ENCODE peak calls at places on chromosomes 13 and 19, in seven cellular contexts. Q is AG10803, S is retinal pigment epithelial cell, V is fibroblast of pulmonary artery, T is astrocyte of the spinal cord, R is AG04449, O is WERI-Rb-1. F is an unnamed sample.

GRCh38 chr19:30419581-30420180 is 47.5 kb downstream of the ZNF536 start:
- DNase-seq in Q (peak), S (no peak), V (no peak), T (no peak), R (no peak), O (peak), F (no peak)

GRCh38 chr19:12293771-12294307 is 844 bp downstream of the ZNF44 start:
- DNase-seq in Q (peak), S (peak), V (peak), T (peak), R (no peak), O (peak), F (peak)

GRCh38 chr19:1747285-1748114 is 5.8 kb upstream of the ONECUT3 start:
- DNase-seq in Q (peak), S (peak), V (peak), T (peak), R (peak), O (no peak), F (peak)

GRCh38 chr13:76708138-76708537 is 178.1 kb downstream of the KCTD12 start:
- DNase-seq in Q (peak), S (no peak), V (no peak), T (no peak), R (no peak), O (no peak), F (no peak)

GRCh38 chr19:8576273-8576993 is 809 bp downstream of the MYO1F start:
- DNase-seq in Q (no peak), S (no peak), V (no peak), T (no peak), R (no peak), O (no peak), F (no peak)

GRCh38 chr13:78478183-78478582 is 125.2 kb downstream of the POU4F1 start:
- DNase-seq in Q (no peak), S (no peak), V (no peak), T (no peak), R (no peak), O (peak), F (no peak)

GRCh38 chr13:93900735-93901134 is 578.7 kb downstream of the DCT start:
- DNase-seq in Q (peak), S (no peak), V (peak), T (peak), R (no peak), O (no peak), F (no peak)

GRCh38 chr19:44891016-44891882 is at the start of gene TOMM40:
- DNase-seq in Q (no peak), S (peak), V (peak), T (no peak), R (no peak), O (peak), F (peak)

GRCh38 chr13:43405457-43405856 is 381.3 kb downstream of the ENOX1 start:
- DNase-seq in Q (peak), S (no peak), V (peak), T (peak), R (peak), O (no peak), F (peak)

GRCh38 chr13:109144693-109145437 is 515.5 kb downstream of the MYO16 start:
- DNase-seq in Q (peak), S (no peak), V (peak), T (no peak), R (no peak), O (no peak), F (peak)

GRCh38 chr19:21568816-21569496 is 63.6 kb downstream of the ZNF429 start:
- DNase-seq in Q (peak), S (peak), V (peak), T (peak), R (no peak), O (peak), F (peak)

GRCh38 chr13:23433171-23434153 is at the start of gene SACS:
- DNase-seq in Q (peak), S (no peak), V (peak), T (peak), R (no peak), O (peak), F (peak)

GRCh38 chr13:38848360-38848759 is 142.3 kb downstream of the STOML3 start:
- DNase-seq in Q (no peak), S (no peak), V (no peak), T (no peak), R (no peak), O (no peak), F (no peak)

GRCh38 chr19:32257326-32258073 is 87.9 kb upstream of the ZNF507 start:
- DNase-seq in Q (no peak), S (no peak), V (no peak), T (no peak), R (no peak), O (no peak), F (no peak)

GRCh38 chr13:114032121-114032799 is 58.4 kb upstream of the C13orf46 start:
- DNase-seq in Q (peak), S (peak), V (peak), T (peak), R (no peak), O (no peak), F (peak)

GRCh38 chr19:3895788-3896187 is 15.3 kb downstream of the ATCAY start:
- DNase-seq in Q (no peak), S (no peak), V (no peak), T (no peak), R (no peak), O (no peak), F (no peak)

GRCh38 chr13:20350819-20351218 is 118.7 kb upstream of the GJB6 start:
- DNase-seq in Q (no peak), S (no peak), V (no peak), T (no peak), R (no peak), O (no peak), F (no peak)

GRCh38 chr13:69817333-69817732 is 290.3 kb upstream of the ATXN8OS start:
- DNase-seq in Q (no peak), S (no peak), V (no peak), T (no peak), R (no peak), O (no peak), F (no peak)

GRCh38 chr19:19552811-19553210 is 14.7 kb downstream of the CILP2 start:
- DNase-seq in Q (peak), S (no peak), V (peak), T (no peak), R (no peak), O (peak), F (no peak)

GRCh38 chr13:28575200-28575599 is 80.3 kb upstream of the FLT1 start:
- DNase-seq in Q (no peak), S (no peak), V (no peak), T (no peak), R (no peak), O (no peak), F (no peak)

GRCh38 chr19:32570081-32570785 is 10.8 kb upstream of the PDCD5 start:
- DNase-seq in Q (peak), S (no peak), V (peak), T (peak), R (peak), O (peak), F (peak)

GRCh38 chr13:24851546-24851945 is 87.6 kb downstream of the RNF17 start:
- DNase-seq in Q (peak), S (no peak), V (peak), T (no peak), R (no peak), O (no peak), F (peak)

GRCh38 chr19:46719629-46720515 is 3.0 kb upstream of the PRKD2 start:
- DNase-seq in Q (no peak), S (no peak), V (no peak), T (no peak), R (no peak), O (no peak), F (peak)

GRCh38 chr13:102400619-102401125 is 1.2 kb downstream of the FGF14 start:
- DNase-seq in Q (no peak), S (no peak), V (no peak), T (peak), R (no peak), O (peak), F (peak)

GRCh38 chr19:5997371-5997770 is 19.4 kb upstream of the RANBP3 start:
- DNase-seq in Q (no peak), S (no peak), V (no peak), T (no peak), R (no peak), O (no peak), F (no peak)

GRCh38 chr13:21798181-21798580 is 127.3 kb downstream of the FGF9 start:
- DNase-seq in Q (no peak), S (no peak), V (no peak), T (no peak), R (no peak), O (no peak), F (no peak)

GRCh38 chr13:99374994-99375805 is 68.0 kb upstream of the GPR183 start:
- DNase-seq in Q (no peak), S (no peak), V (no peak), T (no peak), R (no peak), O (no peak), F (no peak)

GRCh38 chr19:31491246-31491645 is 142.0 kb upstream of the TSHZ3 start:
- DNase-seq in Q (no peak), S (no peak), V (no peak), T (no peak), R (no peak), O (no peak), F (peak)

DNA sequence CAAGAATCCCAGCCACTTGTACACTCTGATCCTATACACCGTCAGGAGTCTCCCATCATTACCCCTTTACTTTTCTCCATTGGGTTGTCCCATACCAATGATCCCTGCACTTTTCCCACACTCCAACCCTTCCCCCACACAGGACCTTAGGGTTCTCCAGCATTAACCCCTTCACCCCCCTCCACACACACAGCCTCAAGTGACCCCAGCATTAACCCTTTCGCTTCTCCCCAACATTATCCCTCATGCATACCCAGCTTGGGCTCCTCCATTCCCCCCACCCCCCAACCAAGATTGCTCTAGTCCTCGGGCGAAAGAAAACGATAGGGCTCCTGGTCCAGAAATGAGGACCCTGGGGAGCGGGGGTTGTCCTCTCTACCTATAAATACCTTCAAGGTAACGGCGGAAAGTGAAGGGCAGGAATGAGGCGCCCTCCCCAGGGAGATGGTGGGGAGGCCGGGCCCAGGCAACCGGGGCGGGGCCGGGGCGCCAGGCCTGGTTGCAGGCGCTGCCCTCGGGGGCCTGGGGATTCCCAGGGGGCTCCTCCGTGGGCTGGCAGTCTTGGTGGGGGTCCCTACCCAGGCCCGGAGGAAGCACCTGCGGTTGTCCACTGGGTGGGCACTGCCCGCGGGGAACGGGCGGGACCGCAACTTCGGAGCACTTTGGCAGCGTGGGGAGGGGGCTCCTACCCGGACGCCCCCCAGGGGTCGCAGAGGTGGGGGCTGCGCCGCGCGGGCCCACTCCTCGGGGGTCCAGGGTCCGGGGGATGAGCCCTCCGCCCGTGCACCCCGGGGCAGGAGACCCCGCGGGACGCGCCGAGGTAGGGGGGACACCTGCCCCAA is 757 bp downstream of the WIZ start:
- DNase-seq in Q (no peak), S (no peak), V (peak), T (no peak), R (no peak), O (no peak), F (no peak)
- H3K4me3 ChIP-seq in Q (peak), S (peak), V (peak), T (peak), R (peak), O (peak), F (peak)

GRCh38 chr19:17503240-17503639 is 8.2 kb upstream of the PGLS start:
- DNase-seq in Q (no peak), S (no peak), V (no peak), T (no peak), R (no peak), O (no peak), F (peak)

GRCh38 chr19:17500447-17501198 is 10.8 kb upstream of the PGLS start:
- DNase-seq in Q (no peak), S (no peak), V (no peak), T (no peak), R (no peak), O (no peak), F (no peak)

GRCh38 chr19:17496337-17496997 is 15.0 kb upstream of the PGLS start:
- DNase-seq in Q (peak), S (no peak), V (peak), T (peak), R (no peak), O (peak), F (peak)

GRCh38 chr19:17495639-17496265 is 15.7 kb upstream of the PGLS start:
- DNase-seq in Q (no peak), S (no peak), V (no peak), T (no peak), R (no peak), O (no peak), F (no peak)

GRCh38 chr19:17497149-17497798 is 14.2 kb upstream of the PGLS start:
- DNase-seq in Q (no peak), S (no peak), V (no peak), T (no peak), R (no peak), O (no peak), F (no peak)
- TF ChIP-seq CTCF in Q (no peak), S (no peak), V (no peak), T (no peak), R (no peak), O (no peak), F (no peak)

GRCh38 chr13:80132741-80133601 is 208.0 kb downstream of the SPRY2 start:
- DNase-seq in Q (peak), S (peak), V (peak), T (peak), R (no peak), O (peak), F (peak)
- H3K4me3 ChIP-seq in Q (peak), S (peak), V (peak), T (peak), R (no peak), O (no peak), F (peak)

GRCh38 chr13:40787062-40787461 is 2.3 kb upstream of the SLC25A15 start:
- DNase-seq in Q (peak), S (no peak), V (peak), T (peak), R (no peak), O (no peak), F (peak)

GRCh38 chr13:40792284-40793051 is 3.1 kb downstream of the SLC25A15 start:
- DNase-seq in Q (no peak), S (no peak), V (no peak), T (no peak), R (no peak), O (no peak), F (no peak)

GRCh38 chr13:40790232-40790631 is 821 bp downstream of the SLC25A15 start:
- DNase-seq in Q (no peak), S (no peak), V (no peak), T (no peak), R (no peak), O (no peak), F (no peak)

GRCh38 chr13:40786568-40786996 is 2.8 kb upstream of the SLC25A15 start:
- DNase-seq in Q (no peak), S (no peak), V (peak), T (peak), R (no peak), O (no peak), F (peak)

GRCh38 chr13:40789275-40790231 is at the start of gene SLC25A15:
- DNase-seq in Q (peak), S (peak), V (peak), T (peak), R (no peak), O (peak), F (peak)
- TF ChIP-seq CTCF in Q (no peak), S (no peak), V (no peak), T (no peak), R (peak), O (peak), F (no peak)

GRCh38 chr19:17950310-17951150 is 16.4 kb upstream of the KCNN1 start:
- DNase-seq in Q (no peak), S (no peak), V (no peak), T (no peak), R (no peak), O (peak), F (no peak)
- H3K4me3 ChIP-seq in Q (no peak), S (no peak), V (no peak), T (no peak), R (no peak), O (peak), F (no peak)

GRCh38 chr13:52846567-52847321 is 1.7 kb downstream of the PCDH8 start:
- DNase-seq in Q (peak), S (no peak), V (peak), T (no peak), R (no peak), O (no peak), F (peak)
- TF ChIP-seq CTCF in Q (peak), S (peak), V (peak), T (peak), R (peak), O (peak), F (no peak)

GRCh38 chr19:10211071-10211470 is 16.3 kb upstream of the DNMT1 start:
- DNase-seq in Q (no peak), S (no peak), V (no peak), T (no peak), R (no peak), O (no peak), F (no peak)

GRCh38 chr19:10211691-10212090 is 16.9 kb upstream of the DNMT1 start:
- DNase-seq in Q (no peak), S (no peak), V (no peak), T (no peak), R (no peak), O (no peak), F (no peak)

GRCh38 chr19:10207026-10207425 is 12.3 kb upstream of the DNMT1 start:
- DNase-seq in Q (no peak), S (no peak), V (no peak), T (no peak), R (no peak), O (peak), F (no peak)

GRCh38 chr19:10206226-10206873 is 11.6 kb upstream of the DNMT1 start:
- DNase-seq in Q (peak), S (peak), V (peak), T (peak), R (no peak), O (no peak), F (peak)

DNA sequence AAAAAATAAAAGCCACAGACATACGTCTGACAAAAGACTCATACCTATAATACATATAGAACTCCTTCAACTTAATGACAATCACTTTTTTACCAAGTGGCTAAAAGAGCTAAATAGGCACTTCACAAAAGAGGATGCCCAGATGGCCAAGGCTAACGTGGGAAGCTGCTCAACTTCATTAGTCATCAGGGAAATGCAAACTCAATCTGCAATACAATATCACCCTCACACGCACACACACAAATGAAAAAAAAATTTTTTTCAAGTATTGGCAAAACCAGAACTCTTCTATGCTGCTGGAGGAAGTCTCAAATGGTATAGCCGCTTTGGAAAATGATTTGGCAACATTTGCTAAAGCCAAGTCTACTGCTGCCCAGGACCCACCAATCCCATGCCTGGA is 14.6 kb upstream of the DNMT1 start:
- DNase-seq in Q (peak), S (no peak), V (peak), T (no peak), R (no peak), O (no peak), F (peak)
- H3K4me3 ChIP-seq in Q (no peak), S (no peak), V (no peak), T (no peak), R (no peak), O (no peak), F (no peak)

F was measured in fibroblast of villous mesenchyme.